ENCODE peak calls at places on chromosome 14, in seven cellular contexts. R, Q, B, H, F, V and N are unnamed samples.

GRCh38 chr14:92143309-92143708 is 21.5 kb downstream of the CPSF2 start:
- DNase-seq in V (no peak), F (no peak), B (no peak), R (no peak), H (no peak), Q (no peak), N (no peak)

GRCh38 chr14:24339284-24340151 is at the start of gene RIPK3:
- DNase-seq in R (peak; percentile 70), H (peak; percentile 60), F (peak; percentile 80), V (no peak), B (peak; percentile 51), Q (no peak), N (no peak)

GRCh38 chr14:103298620-103299019 is 35.4 kb upstream of the EIF5 start:
- DNase-seq in B (no peak), F (no peak), R (no peak), H (no peak), V (no peak), Q (no peak), N (peak; percentile 32)

GRCh38 chr14:93462479-93462878 is 31.7 kb downstream of the UNC79 start:
- DNase-seq in R (no peak), B (no peak), V (no peak), H (no peak), Q (no peak), F (no peak), N (peak; percentile 66)

GRCh38 chr14:55500219-55500701 is 59.8 kb upstream of the TBPL2 start:
- DNase-seq in R (no peak), V (no peak), Q (no peak), B (no peak), F (no peak), H (no peak), N (no peak)

GRCh38 chr14:25052921-25053320 is 3.0 kb upstream of the STXBP6 start:
- DNase-seq in R (no peak), B (no peak), H (no peak), F (no peak), V (no peak), Q (no peak), N (no peak)

GRCh38 chr14:103104389-103104653 is 9.8 kb downstream of the EXOC3L4 start:
- DNase-seq in B (no peak), R (no peak), Q (no peak), H (no peak), F (no peak), V (no peak), N (no peak)

GRCh38 chr14:104800600-104801283 is at the start of gene ZBTB42:
- DNase-seq in Q (peak; percentile 79), B (peak; percentile 51), R (peak; percentile 53), H (peak; percentile 69), F (peak; percentile 95), V (no peak), N (no peak)

GRCh38 chr14:35121026-35121886 is 534 bp downstream of the PPP2R3C start:
- DNase-seq in R (no peak), H (no peak), Q (peak; percentile 48), V (no peak), B (peak; percentile 22), F (no peak), N (no peak)

GRCh38 chr14:36028218-36028617 is 148.3 kb downstream of the PTCSC3 start:
- DNase-seq in R (peak; percentile 19), F (no peak), H (no peak), V (no peak), Q (no peak), B (no peak), N (peak; percentile 37)

GRCh38 chr14:29805415-29806123 is 122.1 kb downstream of the PRKD1 start:
- DNase-seq in F (peak; percentile 73), R (no peak), B (peak; percentile 73), Q (peak; percentile 75), V (peak; percentile 38), H (no peak), N (no peak)

GRCh38 chr14:93008381-93008780 is 85.4 kb downstream of the CHGA start:
- DNase-seq in B (no peak), Q (peak; percentile 78), V (no peak), H (no peak), F (no peak), R (no peak), N (no peak)

GRCh38 chr14:104882325-104882973 is 17.4 kb downstream of the CEP170B start:
- DNase-seq in Q (peak; percentile 32), H (peak; percentile 67), V (peak; percentile 98), R (peak; percentile 23), F (peak; percentile 83), B (no peak), N (peak; percentile 87)

GRCh38 chr14:44392984-44393383 is 114.1 kb downstream of the FSCB start:
- DNase-seq in F (no peak), B (no peak), V (no peak), Q (no peak), H (no peak), R (no peak), N (no peak)

GRCh38 chr14:24141030-24141880 is at the start of gene EMC9:
- DNase-seq in R (peak; percentile 100), B (peak; percentile 100), V (peak; percentile 100), F (peak; percentile 100), H (peak; percentile 100), Q (peak; percentile 100), N (peak; percentile 100)

GRCh38 chr14:29548948-29549370 is 378.7 kb downstream of the PRKD1 start:
- DNase-seq in H (peak; percentile 69), Q (no peak), B (no peak), F (no peak), R (peak; percentile 44), V (no peak), N (peak; percentile 11)

GRCh38 chr14:30525833-30526232 is 33.1 kb upstream of the G2E3 start:
- DNase-seq in Q (no peak), B (no peak), F (no peak), V (no peak), H (no peak), R (no peak), N (no peak)

GRCh38 chr14:58772814-58773620 is 135.3 kb downstream of the DACT1 start:
- DNase-seq in H (peak; percentile 62), V (no peak), F (no peak), Q (no peak), R (no peak), B (no peak), N (peak; percentile 37)

GRCh38 chr14:104550340-104550848 is 29.2 kb upstream of the C14orf180 start:
- DNase-seq in B (no peak), Q (no peak), V (no peak), H (no peak), R (no peak), F (no peak), N (no peak)

GRCh38 chr14:76023757-76024156 is 38.2 kb downstream of the IFT43 start:
- DNase-seq in Q (no peak), V (no peak), B (no peak), H (no peak), R (no peak), F (no peak), N (no peak)

GRCh38 chr14:89409961-89410360 is 7.1 kb downstream of the FOXN3 start:
- DNase-seq in B (no peak), H (no peak), F (no peak), R (no peak), Q (no peak), V (no peak), N (no peak)

GRCh38 chr14:101380940-101381339 is 180.4 kb upstream of the DIO3 start:
- DNase-seq in H (no peak), Q (no peak), F (no peak), R (no peak), V (no peak), B (no peak), N (no peak)

GRCh38 chr14:71320734-71321555 is 413.7 kb downstream of the PCNX1 start:
- DNase-seq in R (peak; percentile 73), H (peak; percentile 87), V (peak; percentile 71), B (peak; percentile 40), Q (peak; percentile 76), F (peak; percentile 73), N (peak; percentile 52)

GRCh38 chr14:100121643-100122480 is 37.6 kb downstream of the DEGS2 start:
- DNase-seq in R (no peak), F (no peak), H (no peak), V (no peak), Q (no peak), B (no peak), N (peak; percentile 56)

GRCh38 chr14:96797943-96798349 is 764 bp downstream of the VRK1 start:
- DNase-seq in F (no peak), B (no peak), H (no peak), V (no peak), R (peak; percentile 70), Q (peak; percentile 32), N (peak; percentile 33)

GRCh38 chr14:38731962-38732361 is 371.1 kb downstream of the SEC23A start:
- DNase-seq in B (no peak), V (no peak), H (no peak), F (no peak), R (no peak), Q (no peak), N (no peak)

GRCh38 chr14:29521526-29522137 is 406.0 kb downstream of the PRKD1 start:
- DNase-seq in V (no peak), H (peak; percentile 62), B (no peak), R (peak; percentile 3), F (no peak), Q (no peak), N (peak; percentile 58)

GRCh38 chr14:23005451-23005850 is 4.5 kb downstream of the C14orf93 start:
- DNase-seq in H (no peak), V (no peak), F (no peak), B (no peak), Q (no peak), R (no peak), N (no peak)
- H3K4me3 ChIP-seq in H (no peak overlapping the region), V (no peak overlapping the region), F (no peak overlapping the region), B (no peak overlapping the region), Q (no peak overlapping the region), R (peak overlapping the region; percentile 80), N (no peak overlapping the region)

DNA sequence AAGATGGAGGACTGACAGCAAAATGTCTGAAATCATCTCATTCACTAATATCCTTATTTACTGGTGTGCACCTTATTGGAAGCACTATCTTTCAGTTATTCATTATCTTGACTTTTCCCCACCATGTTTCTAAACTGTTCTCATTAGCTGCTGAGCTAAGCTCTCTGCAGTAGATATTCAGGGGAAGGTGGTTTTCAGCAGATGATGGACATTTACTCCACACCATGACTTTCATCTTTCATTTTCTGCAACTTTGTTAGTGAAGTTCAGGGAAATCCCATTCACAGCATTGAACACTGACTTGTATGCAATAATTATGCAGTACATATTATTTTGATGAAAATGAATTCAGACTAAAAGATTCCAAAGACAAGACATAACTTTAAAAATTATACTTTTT is 373.6 kb upstream of the FLRT2 start:
- DNase-seq in R (no peak), Q (no peak), H (no peak), F (no peak), V (no peak), B (no peak), N (no peak)
- TF ChIP-seq CTCF in R (no peak), Q (no peak), H (no peak), F (no peak), V (no peak), B (no peak), N (no peak)

DNA sequence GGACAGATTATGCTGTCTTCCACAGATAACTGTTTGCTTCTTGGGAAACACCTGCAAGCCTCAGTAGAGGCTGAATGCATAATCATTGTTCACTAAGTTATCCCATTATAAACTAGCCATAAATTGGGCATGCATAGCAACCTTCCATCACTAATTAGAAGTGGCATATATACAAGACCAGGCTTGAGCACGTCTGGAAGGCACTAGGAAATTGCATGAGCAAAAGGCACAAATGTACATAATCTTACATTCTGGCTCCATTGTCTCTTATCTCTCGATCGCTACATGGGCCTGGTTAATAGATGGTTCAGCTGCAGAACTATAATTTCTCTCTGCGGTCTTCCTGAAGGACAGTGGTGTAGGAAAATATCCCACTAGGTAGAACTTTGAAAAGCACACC is 679.2 kb downstream of the RPL10L start:
- DNase-seq in H (no peak), R (no peak), F (no peak), Q (no peak), B (no peak), V (no peak), N (no peak)
- H3K9me3 ChIP-seq in H (no peaks in the 10 kb centered on the region), R (no peaks in the 10 kb centered on the region), F (no peaks in the 10 kb centered on the region), Q (no peaks in the 10 kb centered on the region), B (no peaks in the 10 kb centered on the region), V (no peaks in the 10 kb centered on the region), N (no peaks in the 10 kb centered on the region)

GRCh38 chr14:39755269-39755878 is 323.1 kb upstream of the FBXO33 start:
- DNase-seq in V (no peak), Q (no peak), R (no peak), F (no peak), H (no peak), B (no peak), N (no peak)
- H3K4me3 ChIP-seq in V (no peak overlapping the region), Q (no peak overlapping the region), R (no peak overlapping the region), F (no peak overlapping the region), H (no peak overlapping the region), B (no peak overlapping the region), N (no peak overlapping the region)